ENCODE peak calls at places on chromosome 6, in four cellular contexts. Z is head of caudate nucleus; M is hypothalamus; E is stimulated activated CD4-positive, alpha-beta T cell treated with anti-CD3 and anti-CD28 coated beads, Interleukin-15, amount 100 ng/mL, for 24 hours. Y is an unnamed sample.

GRCh38 chr6:137652961-137653697 is 158.9 kb upstream of the OLIG3 start:
- DNase-seq in Z (no peak), M (no peak), E (no peak), Y (no peak)

GRCh38 chr6:136544326-136544725 is 5.9 kb downstream of the MAP7 start:
- DNase-seq in Z (no peak), M (no peak), E (no peak), Y (no peak)

GRCh38 chr6:139577991-139578604 is 203.7 kb upstream of the CITED2 start:
- DNase-seq in Z (no peak), M (no peak), E (no peak), Y (no peak)

GRCh38 chr6:49978332-49979226 is 9.2 kb upstream of the DEFB113 start:
- DNase-seq in Z (no peak), M (no peak), E (no peak), Y (no peak)

GRCh38 chr6:90355965-90356364 is 59.3 kb upstream of the BACH2 start:
- DNase-seq in Z (no peak), M (no peak), E (no peak), Y (no peak)

GRCh38 chr6:170189236-170189635 is 101.6 kb downstream of the DLL1 start:
- DNase-seq in Z (no peak), M (no peak), E (no peak), Y (no peak)

GRCh38 chr6:1381397-1382330 is 7.7 kb upstream of the FOXF2 start:
- DNase-seq in Z (peak), M (peak), E (peak), Y (peak)

GRCh38 chr6:14736231-14736953 is 509.5 kb upstream of the JARID2 start:
- DNase-seq in Z (no peak), M (no peak), E (peak), Y (no peak)

GRCh38 chr6:135251964-135252429 is 70.9 kb downstream of the MYB start:
- DNase-seq in Z (no peak), M (no peak), E (peak), Y (no peak)

GRCh38 chr6:64258752-64259151 is 623.1 kb downstream of the PHF3 start:
- DNase-seq in Z (no peak), M (no peak), E (no peak), Y (no peak)